ENCODE peak calls at places on chromosomes 13 and 19, in eight cellular contexts. N, V, L, S, E, C, R and G are unnamed samples.

GRCh38 chr13:49214917-49215376 is 5.2 kb upstream of the MLNR start:
- DNase-seq in N (peak), V (no peak), L (peak), S (no peak), E (peak), C (no peak), R (no peak), G (peak)

GRCh38 chr13:73547239-73547638 is 488.4 kb downstream of the KLF5 start:
- DNase-seq in N (no peak), V (no peak), L (no peak), S (no peak), E (no peak), C (no peak), R (no peak), G (no peak)

GRCh38 chr19:15926484-15926883 is 7.8 kb downstream of the CYP4F11 start:
- DNase-seq in N (no peak), V (no peak), L (no peak), S (no peak), E (no peak), C (no peak), R (no peak), G (no peak)

GRCh38 chr13:113820813-113821651 is 42.8 kb downstream of the GAS6 start:
- DNase-seq in N (no peak), V (no peak), L (peak), S (peak), E (peak), C (peak), R (peak), G (peak)

GRCh38 chr19:47058621-47059020 is 10.2 kb upstream of the TMEM160 start:
- DNase-seq in N (no peak), V (no peak), L (no peak), S (no peak), E (no peak), C (no peak), R (no peak), G (peak)

GRCh38 chr19:31378404-31378803 is 29.2 kb upstream of the TSHZ3 start:
- DNase-seq in N (no peak), V (no peak), L (peak), S (peak), E (no peak), C (no peak), R (peak), G (no peak)

GRCh38 chr13:112774448-112774792 is 84.6 kb downstream of the ATP11A start:
- DNase-seq in N (no peak), V (no peak), L (no peak), S (no peak), E (no peak), C (peak), R (no peak), G (no peak)

GRCh38 chr13:112867301-112867711 is 101.7 kb upstream of the MCF2L start:
- DNase-seq in N (no peak), V (no peak), L (no peak), S (no peak), E (peak), C (peak), R (no peak), G (no peak)

GRCh38 chr19:3346677-3347353 is 19.6 kb upstream of the NFIC start:
- DNase-seq in N (no peak), V (no peak), L (peak), S (no peak), E (no peak), C (peak), R (no peak), G (no peak)

GRCh38 chr19:37988758-37989635 is 82.0 kb downstream of the SIPA1L3 start:
- DNase-seq in N (no peak), V (no peak), L (no peak), S (no peak), E (no peak), C (no peak), R (peak), G (no peak)

GRCh38 chr13:30394798-30395191 is 27.5 kb upstream of the UBE2L5 start:
- DNase-seq in N (peak), V (no peak), L (no peak), S (no peak), E (no peak), C (no peak), R (no peak), G (no peak)

GRCh38 chr19:4711211-4711610 is 12.4 kb downstream of the DPP9 start:
- DNase-seq in N (no peak), V (no peak), L (no peak), S (no peak), E (no peak), C (no peak), R (no peak), G (no peak)

GRCh38 chr19:11261902-11262839 is at the start of gene DOCK6:
- DNase-seq in N (no peak), V (no peak), L (peak), S (no peak), E (peak), C (peak), R (no peak), G (peak)

GRCh38 chr19:55546822-55547614 is 1.7 kb upstream of the SBK3 start:
- DNase-seq in N (no peak), V (no peak), L (peak), S (peak), E (no peak), C (peak), R (peak), G (peak)

GRCh38 chr19:35455616-35456201 is 7.7 kb downstream of the FFAR2 start:
- DNase-seq in N (peak), V (no peak), L (no peak), S (no peak), E (no peak), C (no peak), R (no peak), G (no peak)

GRCh38 chr19:8399681-8400188 is 9.6 kb downstream of the RAB11B start:
- DNase-seq in N (no peak), V (no peak), L (no peak), S (no peak), E (peak), C (no peak), R (no peak), G (no peak)

GRCh38 chr13:27201661-27202060 is 30.1 kb upstream of the USP12 start:
- DNase-seq in N (no peak), V (no peak), L (no peak), S (no peak), E (no peak), C (no peak), R (no peak), G (no peak)

GRCh38 chr19:3243851-3244700 is 19.6 kb downstream of the CELF5 start:
- DNase-seq in N (no peak), V (peak), L (peak), S (peak), E (no peak), C (no peak), R (peak), G (peak)

GRCh38 chr19:28297036-28297435 is 915.9 kb downstream of the UQCRFS1 start:
- DNase-seq in N (no peak), V (no peak), L (no peak), S (no peak), E (no peak), C (no peak), R (no peak), G (no peak)

GRCh38 chr19:53388168-53388567 is 6.8 kb upstream of the ZNF765 start:
- DNase-seq in N (no peak), V (no peak), L (no peak), S (no peak), E (no peak), C (no peak), R (peak), G (peak)

GRCh38 chr19:8585894-8586750 is 8.9 kb upstream of the MYO1F start:
- DNase-seq in N (no peak), V (peak), L (no peak), S (no peak), E (no peak), C (peak), R (no peak), G (peak)